ENCODE peak calls at places on chromosomes 3 and 15, in eight cellular contexts. K is lung; D is Jurkat, Clone E6-1; B is GM12865; O is IMR-90; R is psoas muscle; E is right cardiac atrium; H is H1. G is an unnamed sample.

GRCh38 chr3:105619651-105620050 is 249.2 kb downstream of the CBLB start:
- DNase-seq in R (no peak), K (no peak), O (no peak), D (no peak), E (no peak), H (no peak), B (no peak), G (no peak)

GRCh38 chr3:58693929-58694850 is 27.6 kb upstream of the FAM3D start:
- DNase-seq in K (no peak), O (no peak), B (peak), D (no peak), E (no peak), H (no peak), R (no peak), G (no peak)

GRCh38 chr15:31272558-31273257 is 53.9 kb upstream of the KLF13 start:
- DNase-seq in B (no peak), H (peak), D (no peak), O (no peak), K (peak), R (no peak), E (peak), G (no peak)

GRCh38 chr15:90002428-90002844 is 1.3 kb downstream of the ZNF710 start:
- DNase-seq in B (peak), R (peak), O (peak), K (peak), D (no peak), E (peak), H (peak), G (peak)

GRCh38 chr3:130820976-130821375 is 72.9 kb upstream of the ATP2C1 start:
- DNase-seq in R (no peak), E (no peak), O (peak), D (no peak), H (no peak), B (no peak), K (peak), G (no peak)

GRCh38 chr3:13427662-13428603 is 7.8 kb upstream of the NUP210 start:
- DNase-seq in K (no peak), B (peak), R (no peak), E (no peak), H (no peak), D (peak), O (no peak), G (no peak)

GRCh38 chr15:41648097-41648496 is 12.1 kb upstream of the MGA start:
- DNase-seq in O (no peak), E (no peak), R (no peak), B (no peak), D (no peak), K (no peak), H (no peak), G (no peak)

GRCh38 chr3:186732169-186732766 is 15.1 kb downstream of the KNG1 start:
- DNase-seq in E (no peak), R (no peak), B (no peak), K (no peak), D (no peak), H (no peak), O (no peak), G (no peak)

GRCh38 chr3:55471522-55472280 is 15.4 kb downstream of the WNT5A start:
- DNase-seq in K (no peak), H (peak), R (no peak), B (no peak), E (peak), O (no peak), D (no peak), G (no peak)

GRCh38 chr3:12288466-12289129 is at the start of gene PPARG:
- DNase-seq in K (no peak), H (peak), R (peak), D (no peak), E (peak), B (no peak), O (no peak), G (peak)

GRCh38 chr3:121545049-121545563 is 682 bp downstream of the POLQ start:
- DNase-seq in R (no peak), E (no peak), D (peak), O (no peak), K (no peak), B (no peak), H (no peak), G (no peak)

GRCh38 chr3:4997946-4998345 is 18.7 kb downstream of the BHLHE40 start:
- DNase-seq in R (no peak), K (no peak), D (no peak), H (no peak), O (no peak), B (no peak), E (no peak), G (no peak)

GRCh38 chr15:30882861-30883433 is 20.8 kb upstream of the FAN1 start:
- DNase-seq in D (peak), O (no peak), H (no peak), K (no peak), B (no peak), E (no peak), R (no peak), G (no peak)

GRCh38 chr3:14393440-14394111 is 8.8 kb upstream of the SLC6A6 start:
- DNase-seq in R (no peak), D (no peak), O (peak), K (no peak), B (no peak), H (no peak), E (peak), G (no peak)

GRCh38 chr3:186821429-186822367 is 15.4 kb upstream of the RFC4 start:
- DNase-seq in E (no peak), D (peak), O (peak), K (no peak), B (peak), R (no peak), H (no peak), G (no peak)

GRCh38 chr3:126356373-126357298 is 572 bp downstream of the KLF15 start:
- DNase-seq in O (no peak), R (peak), H (no peak), E (peak), B (no peak), K (peak), D (no peak), G (peak)
- H3K4me3 ChIP-seq in O (peak), R (peak), H (peak), E (peak), B (peak), K (peak), D (peak), G (peak)

GRCh38 chr3:52684184-52684583 is 1.5 kb downstream of the PBRM1 start:
- DNase-seq in K (no peak), H (no peak), E (no peak), R (no peak), D (no peak), O (no peak), B (no peak), G (no peak)
- H3K4me3 ChIP-seq in K (no peak), H (no peak), E (no peak), R (peak), D (peak), O (no peak), B (peak), G (peak)

DNA sequence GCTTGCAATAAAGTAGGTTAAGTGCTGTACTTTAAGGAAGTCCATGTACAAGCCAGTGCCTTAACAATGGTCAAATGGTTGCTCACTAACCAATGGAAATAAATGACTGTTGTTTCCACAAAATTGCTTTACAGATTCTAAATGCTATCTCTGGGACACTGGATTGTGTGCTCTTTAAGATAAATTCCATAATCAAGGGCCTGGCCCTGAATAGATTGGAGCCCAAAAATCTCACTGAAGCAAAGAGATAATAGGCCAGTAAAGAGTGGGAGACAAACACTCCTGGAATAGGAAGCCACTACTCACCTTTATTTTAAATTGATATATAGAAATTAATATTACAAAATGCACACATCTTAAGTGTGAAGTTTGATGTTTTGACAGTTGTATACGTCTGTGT is 62.4 kb upstream of the GOLGA6B start:
- DNase-seq in B (no peak), E (no peak), H (no peak), K (no peak), R (no peak), O (no peak), D (no peak), G (no peak)
- H3K4me3 ChIP-seq in B (no peak), E (no peak), H (no peak), K (no peak), R (no peak), O (no peak), D (no peak), G (no peak)

GRCh38 chr3:29456901-29457300 is 176.0 kb downstream of the RBMS3 start:
- DNase-seq in D (no peak), K (no peak), B (no peak), H (no peak), R (no peak), O (no peak), E (no peak), G (no peak)

GRCh38 chr3:29453278-29453961 is 172.5 kb downstream of the RBMS3 start:
- DNase-seq in R (peak), E (peak), O (no peak), B (no peak), D (no peak), H (no peak), K (peak), G (peak)

GRCh38 chr3:29454326-29454725 is 173.5 kb downstream of the RBMS3 start:
- DNase-seq in O (no peak), H (no peak), E (no peak), R (no peak), K (no peak), D (no peak), B (no peak), G (no peak)

GRCh38 chr3:29451901-29452300 is 171.0 kb downstream of the RBMS3 start:
- DNase-seq in R (no peak), K (no peak), B (no peak), O (no peak), E (no peak), D (no peak), H (no peak), G (no peak)

DNA sequence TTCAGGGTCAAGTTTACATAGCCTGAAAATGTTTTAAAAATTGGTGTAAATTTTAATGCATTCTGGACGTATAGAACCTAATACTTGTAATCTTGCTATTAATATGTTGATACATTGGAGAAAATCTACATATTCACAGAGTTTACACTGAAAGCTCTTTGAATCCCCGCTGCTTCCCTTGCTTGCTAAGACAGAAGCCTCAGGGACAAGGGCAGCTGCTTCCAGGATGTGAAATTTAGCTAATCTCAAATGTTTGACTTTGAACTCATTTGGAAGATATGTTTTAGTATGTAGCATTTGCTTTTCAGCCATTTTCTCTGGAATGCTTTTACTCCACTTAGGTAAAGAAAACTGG is 172.0 kb downstream of the RBMS3 start:
- DNase-seq in R (no peak), O (peak), B (no peak), K (no peak), H (no peak), D (no peak), E (no peak), G (no peak)
- H3K4me3 ChIP-seq in R (peak), O (no peak), B (no peak), K (no peak), H (no peak), D (no peak), E (no peak), G (no peak)

DNA sequence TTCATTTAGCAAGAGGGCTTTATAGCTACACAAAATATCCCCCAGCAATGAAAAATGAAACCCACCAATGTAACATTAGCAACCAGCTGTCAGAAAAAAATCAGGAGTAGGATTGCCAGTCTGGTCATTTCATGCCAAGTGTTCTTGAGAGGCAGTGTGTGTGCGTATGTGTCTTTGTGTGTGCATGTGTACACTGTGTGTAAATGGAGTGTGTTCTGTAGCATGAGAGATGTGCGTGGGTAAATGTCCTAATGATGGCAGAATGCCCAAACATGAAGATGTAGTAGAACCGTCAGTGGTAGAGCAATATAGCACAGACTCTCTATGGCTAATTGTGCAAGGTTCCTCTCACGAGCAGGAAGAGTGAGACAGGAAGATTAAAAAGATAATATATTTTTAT is 1038.9 kb downstream of the IGSF11 start:
- DNase-seq in K (no peak), O (peak), B (no peak), H (no peak), E (no peak), R (no peak), D (peak), G (no peak)
- H3K4me3 ChIP-seq in K (no peak), O (peak), B (no peak), H (peak), E (no peak), R (no peak), D (peak), G (no peak)